ENCODE peak calls at places on chromosome 14, in four cellular contexts. I, C, V and B are unnamed samples.

GRCh38 chr14:58560208-58560607 is 77.6 kb upstream of the DACT1 start:
- DNase-seq in I (no peak), C (no peak), V (no peak), B (no peak)

GRCh38 chr14:55433880-55434804 is 6.3 kb downstream of the TBPL2 start:
- DNase-seq in I (no peak), C (no peak), V (no peak), B (no peak)

GRCh38 chr14:68886109-68886434 is 93.0 kb downstream of the ACTN1 start:
- DNase-seq in I (no peak), C (no peak), V (no peak), B (no peak)

GRCh38 chr14:36284971-36285595 is 35.4 kb downstream of the MBIP start:
- DNase-seq in I (no peak), C (no peak), V (no peak), B (no peak)

GRCh38 chr14:23183076-23183475 is 384 bp downstream of the SLC7A8 start:
- DNase-seq in I (no peak), C (no peak), V (no peak), B (no peak)

GRCh38 chr14:20986811-20987210 is 3.0 kb upstream of the METTL17 start:
- DNase-seq in I (no peak), C (peak; percentile 31), V (no peak), B (peak; percentile 48)

GRCh38 chr14:50944647-50945413 is 547 bp upstream of the PYGL start:
- DNase-seq in I (peak; percentile 86), C (peak; percentile 54), V (peak; percentile 1), B (peak; percentile 48)

GRCh38 chr14:89011727-89012271 is 187.3 kb downstream of the TTC8 start:
- DNase-seq in I (peak; percentile 38), C (no peak), V (no peak), B (no peak)

GRCh38 chr14:77556946-77557345 is 58.3 kb upstream of the ISM2 start:
- DNase-seq in I (no peak), C (no peak), V (no peak), B (no peak)

GRCh38 chr14:68470361-68470760 is 322.5 kb downstream of the ZFP36L1 start:
- DNase-seq in I (no peak), C (no peak), V (no peak), B (no peak)

GRCh38 chr14:50397461-50398196 is 948 bp upstream of the CDKL1 start:
- DNase-seq in I (peak; percentile 24), C (peak; percentile 13), V (no peak), B (no peak)

GRCh38 chr14:59217011-59217410 is 28.5 kb downstream of the DAAM1 start:
- DNase-seq in I (no peak), C (no peak), V (no peak), B (no peak)

GRCh38 chr14:91866511-91867295 is 633 bp downstream of the TC2N start:
- DNase-seq in I (no peak), C (no peak), V (no peak), B (no peak)

GRCh38 chr14:74347096-74347794 is 1.0 kb upstream of the VRTN start:
- DNase-seq in I (no peak), C (no peak), V (no peak), B (no peak)

GRCh38 chr14:28163261-28163660 is 603.3 kb upstream of the FOXG1 start:
- DNase-seq in I (no peak), C (no peak), V (no peak), B (no peak)

GRCh38 chr14:37247777-37248461 is 50.2 kb downstream of the MIPOL1 start:
- DNase-seq in I (no peak), C (no peak), V (no peak), B (no peak)

GRCh38 chr14:101573289-101573688 is 12.0 kb downstream of the DIO3 start:
- DNase-seq in I (no peak), C (no peak), V (no peak), B (no peak)

GRCh38 chr14:75978249-75978731 is 3.5 kb downstream of the TGFB3 start:
- DNase-seq in I (no peak), C (no peak), V (peak; percentile 46), B (no peak)

GRCh38 chr14:51860836-51861583 is 598 bp downstream of the GNG2 start:
- DNase-seq in I (peak; percentile 3), C (no peak), V (no peak), B (no peak)